ENCODE peak calls at places on chromosomes 13 and 19, in five cellular contexts. Q, V, A, B and F are unnamed samples. For H3K9me3, the result is how much of the 10 kb centered on the place peaks cover.

GRCh38 chr19:38634757-38635482 is 12.5 kb upstream of the ACTN4 start:
- DNase-seq in A (peak), Q (no peak), B (no peak), V (no peak), F (peak)

GRCh38 chr13:52665325-52665724 is 12.7 kb downstream of the SUGT1 start:
- DNase-seq in A (no peak), Q (no peak), V (no peak), B (no peak), F (no peak)

GRCh38 chr13:32142956-32143375 is 111.4 kb downstream of the FRY start:
- DNase-seq in V (no peak), Q (no peak), A (no peak), B (no peak), F (no peak)

GRCh38 chr19:6069268-6069771 is 41.0 kb downstream of the RFX2 start:
- DNase-seq in V (no peak), A (no peak), B (no peak), Q (no peak), F (no peak)

GRCh38 chr19:52397310-52398090 is at the start of gene ZNF528:
- DNase-seq in V (peak), B (peak), A (peak), Q (peak), F (peak)

GRCh38 chr13:21463424-21463823 is 4.3 kb upstream of the ZDHHC20 start:
- DNase-seq in A (no peak), Q (no peak), B (no peak), V (no peak), F (no peak)

GRCh38 chr19:1166872-1167573 is 7.0 kb downstream of the SBNO2 start:
- DNase-seq in B (no peak), A (peak), V (no peak), Q (no peak), F (no peak)

GRCh38 chr19:35216833-35217707 is 11.5 kb downstream of the FAM187B start:
- DNase-seq in Q (no peak), A (no peak), V (no peak), B (peak), F (no peak)

GRCh38 chr13:28451482-28452217 is 43.3 kb downstream of the FLT1 start:
- DNase-seq in B (no peak), A (no peak), Q (no peak), V (no peak), F (no peak)

GRCh38 chr13:28458604-28459003 is 36.3 kb downstream of the FLT1 start:
- DNase-seq in B (no peak), V (no peak), A (no peak), Q (no peak), F (no peak)

GRCh38 chr13:28452755-28453154 is 42.2 kb downstream of the FLT1 start:
- DNase-seq in Q (no peak), A (no peak), B (no peak), V (no peak), F (no peak)

GRCh38 chr13:28459911-28460310 is 35.0 kb downstream of the FLT1 start:
- DNase-seq in A (no peak), V (no peak), B (no peak), Q (no peak), F (no peak)

DNA sequence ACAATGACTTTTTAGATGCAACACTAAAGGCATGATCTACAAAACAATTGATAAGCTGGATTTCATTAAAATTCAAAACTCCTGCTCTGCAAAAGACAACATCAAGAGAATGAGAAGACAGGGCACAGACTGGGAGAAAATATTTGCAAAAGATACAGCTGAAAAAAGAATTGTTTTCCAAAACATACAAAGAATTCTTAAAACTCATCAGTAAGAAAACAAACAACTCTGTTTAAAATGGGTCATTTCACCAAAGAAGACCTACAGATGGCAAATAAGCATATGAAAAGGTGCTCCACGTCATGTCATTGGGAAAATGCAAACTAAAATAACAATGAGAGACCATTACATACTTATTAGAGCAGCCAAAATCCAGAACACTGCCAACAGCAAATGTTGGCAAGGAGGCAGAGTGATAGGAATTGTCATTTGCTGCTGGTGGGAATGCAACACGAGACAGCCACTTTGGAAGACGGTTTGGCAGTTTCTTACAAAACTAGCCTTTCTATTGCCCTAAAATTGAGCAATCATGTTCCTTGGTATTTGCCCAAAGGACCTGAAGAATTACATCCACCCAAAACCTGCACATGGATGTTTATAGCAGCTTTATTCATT is 39.2 kb downstream of the FLT1 start:
- DNase-seq in A (no peak), B (no peak), V (no peak), Q (no peak), F (no peak)
- H3K27ac ChIP-seq in A (no peak), B (no peak), V (no peak), Q (no peak), F (no peak)

GRCh38 chr19:4534836-4535658 is at the start of gene PLIN5:
- DNase-seq in A (peak), B (peak), Q (no peak), V (no peak), F (peak)
- TF ChIP-seq CTCF in A (no peak), B (peak), Q (no peak), V (no peak), F (no peak)

GRCh38 chr19:40697007-40697406 is 6.6 kb upstream of the NUMBL start:
- DNase-seq in B (no peak), Q (no peak), A (no peak), V (no peak), F (no peak)
- H3K9me3 ChIP-seq in B (under half), Q (under half), A (under half), V (under half), F (under half)

DNA sequence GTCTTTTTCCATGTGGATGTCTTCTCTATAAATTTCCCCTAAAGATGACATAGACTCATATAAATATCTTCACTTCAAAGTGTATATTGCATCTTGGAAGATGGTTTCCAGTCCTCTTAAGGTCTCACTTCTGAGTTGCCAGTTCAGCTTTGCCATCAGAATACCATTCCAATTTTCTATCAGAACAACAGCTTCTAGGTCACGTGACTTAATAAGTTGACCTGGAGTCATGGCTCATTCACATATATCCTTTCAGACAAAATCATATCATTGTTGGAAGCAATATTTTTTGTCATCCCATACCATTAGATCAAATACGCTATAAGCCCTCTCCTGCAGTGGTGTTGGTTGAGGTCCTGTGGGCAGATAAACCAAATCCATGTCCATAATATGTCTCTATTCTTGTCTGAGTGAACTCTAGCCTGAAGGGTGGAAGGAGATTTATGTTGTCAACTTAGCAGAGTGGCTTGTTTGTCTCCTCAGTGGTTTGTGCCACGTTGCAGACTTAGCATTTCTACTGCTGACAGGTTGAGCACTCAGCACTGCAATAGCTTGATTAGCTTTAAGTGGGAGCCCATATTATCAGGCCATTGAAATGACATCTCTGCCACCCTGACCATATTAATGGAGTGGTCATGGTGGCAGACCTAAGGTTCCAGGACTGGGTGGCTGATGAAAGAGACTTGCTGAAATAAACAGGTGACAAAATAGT is 123.6 kb upstream of the PCDH17 start:
- DNase-seq in Q (no peak), B (no peak), V (no peak), A (no peak), F (no peak)
- H3K27ac ChIP-seq in Q (no peak), B (no peak), V (no peak), A (no peak), F (no peak)

DNA sequence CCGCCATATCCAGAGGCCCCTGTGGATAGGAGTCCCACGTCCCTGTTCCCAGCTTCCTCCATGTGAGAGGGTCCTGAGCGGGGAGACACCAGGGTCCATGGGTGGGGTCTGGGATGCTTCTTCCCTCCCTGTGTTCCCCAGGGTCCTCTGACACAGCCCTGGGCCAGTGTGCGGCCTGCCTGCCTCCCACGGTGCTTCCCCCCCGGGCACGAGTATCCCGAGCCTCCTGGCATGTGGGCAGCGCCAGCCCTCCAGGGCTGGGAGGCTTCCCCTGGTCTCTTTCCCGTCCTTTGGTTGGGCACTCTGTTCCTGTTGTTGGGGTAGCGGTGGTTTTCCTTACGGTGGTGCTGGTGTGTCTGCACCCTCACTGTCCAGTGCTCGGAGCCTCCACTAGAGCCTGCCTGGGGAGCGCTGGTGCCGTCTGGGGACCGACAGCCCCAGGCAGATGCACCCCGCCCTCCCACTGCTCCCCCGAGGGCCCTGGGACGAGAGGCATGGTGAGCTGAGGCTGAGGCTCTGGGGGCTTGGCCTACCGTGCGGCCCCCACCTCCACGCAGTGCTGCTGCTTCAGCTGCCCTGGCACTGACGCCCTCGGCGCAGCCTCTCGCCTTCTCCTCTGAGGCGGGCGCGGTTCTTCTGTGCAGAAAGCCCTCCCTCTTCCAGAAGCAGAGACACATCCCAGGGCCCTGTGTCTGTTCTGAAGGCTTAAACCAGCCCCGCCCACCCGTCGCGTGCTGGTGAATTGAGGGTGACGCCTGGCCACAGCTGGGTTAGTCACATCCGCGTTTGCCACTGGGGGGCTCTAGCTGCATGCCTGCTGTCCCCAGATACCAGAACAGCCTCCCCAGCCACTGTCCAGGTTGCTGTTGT is 27.9 kb downstream of the PLEKHJ1 start:
- DNase-seq in V (no peak), Q (no peak), B (no peak), A (no peak), F (no peak)
- TF ChIP-seq CTCF in V (no peak), Q (no peak), B (no peak), A (no peak), F (no peak)

GRCh38 chr19:56736571-56736970 is 65.0 kb upstream of the ZNF835 start:
- DNase-seq in Q (no peak), B (no peak), V (no peak), A (no peak), F (no peak)
- H3K9me3 ChIP-seq in Q (under half), B (under half), V (under half), A (under half), F (under half)